ENCODE peak calls at places on chromosome 17, in nine cellular contexts. E is uterus, Z is colonic mucosa, P is neural progenitor cell, M is WERI-Rb-1, K is tibial artery, H is aorta, F is left lung, A is prostate gland. R is an unnamed sample. For H3K36me3, the result is how much of the 10 kb centered on the place peaks cover.

GRCh38 chr17:49873926-49874325 is 26.1 kb upstream of the TAC4 start:
- DNase-seq in F (no peak), M (no peak), A (no peak), E (no peak), P (no peak), H (no peak), K (no peak), Z (no peak), R (no peak)

GRCh38 chr17:19238167-19238505 is 970 bp downstream of the EPN2 start:
- DNase-seq in A (peak), H (peak), E (peak), Z (peak), P (peak), M (peak), K (peak), F (peak), R (peak)

GRCh38 chr17:50817838-50818237 is 17.5 kb upstream of the WFIKKN2 start:
- DNase-seq in Z (no peak), E (no peak), H (no peak), K (no peak), F (no peak), P (no peak), A (no peak), M (no peak), R (no peak)

GRCh38 chr17:37488009-37488604 is 1.6 kb upstream of the DUSP14 start:
- DNase-seq in H (no peak), A (peak), M (peak), E (no peak), K (no peak), Z (no peak), F (no peak), P (peak), R (no peak)

GRCh38 chr17:73609078-73609477 is 35.2 kb downstream of the SDK2 start:
- DNase-seq in A (no peak), Z (no peak), K (no peak), H (no peak), M (no peak), P (no peak), E (no peak), F (no peak), R (no peak)

GRCh38 chr17:34076743-34077631 is 178.1 kb upstream of the CCL2 start:
- DNase-seq in K (no peak), E (no peak), H (no peak), A (no peak), M (no peak), Z (no peak), P (no peak), F (no peak), R (no peak)

GRCh38 chr17:78607061-78607460 is 29.9 kb upstream of the DNAH17 start:
- DNase-seq in M (no peak), K (no peak), Z (no peak), E (no peak), P (peak), H (no peak), A (no peak), F (no peak), R (no peak)

GRCh38 chr17:61799812-61800484 is 63.4 kb downstream of the BRIP1 start:
- DNase-seq in Z (no peak), M (no peak), H (no peak), K (no peak), E (no peak), P (no peak), A (no peak), F (no peak), R (no peak)

GRCh38 chr17:35313875-35314409 is 59.5 kb downstream of the SLFN11 start:
- DNase-seq in K (no peak), P (no peak), E (peak), F (no peak), Z (no peak), A (no peak), H (peak), M (no peak), R (peak)

GRCh38 chr17:7184647-7185046 is 5.5 kb upstream of the ASGR1 start:
- DNase-seq in E (no peak), H (peak), M (no peak), A (no peak), P (no peak), Z (no peak), K (no peak), F (peak), R (no peak)

GRCh38 chr17:29407856-29408255 is 17.7 kb downstream of the TAOK1 start:
- DNase-seq in F (no peak), H (no peak), Z (no peak), E (no peak), M (no peak), K (no peak), P (no peak), A (no peak), R (no peak)
- H3K4me3 ChIP-seq in F (no peak), H (no peak), Z (no peak), E (no peak), M (no peak), K (no peak), P (no peak), A (no peak), R (no peak)

DNA sequence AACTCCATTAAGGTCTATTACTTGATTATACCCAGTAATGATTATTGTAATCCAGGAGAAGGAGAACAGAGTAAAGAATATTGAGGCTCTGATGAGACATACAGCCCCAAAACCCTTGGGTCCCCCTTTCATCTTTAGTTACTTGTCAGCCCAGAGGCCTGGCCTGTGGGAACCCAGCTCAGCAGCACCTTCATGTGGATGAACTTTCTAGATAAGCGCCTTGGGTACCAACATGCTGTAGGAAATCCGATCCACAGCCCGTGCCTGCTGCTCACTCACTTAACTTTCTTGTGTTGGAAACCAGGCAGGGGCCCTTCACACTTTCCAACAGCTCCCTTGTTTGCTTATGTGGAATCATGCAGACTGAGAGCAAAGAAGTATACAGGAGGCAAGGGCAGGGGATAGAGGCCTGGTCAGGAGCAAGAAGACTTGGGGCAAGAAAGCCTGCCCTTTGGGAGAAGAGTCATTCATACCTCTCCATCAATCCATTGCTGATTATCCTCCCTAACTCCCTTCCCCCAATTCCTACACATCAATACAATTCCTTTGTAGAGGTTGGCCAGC is 64.0 kb upstream of the SOX9 start:
- DNase-seq in E (no peak), K (no peak), F (no peak), A (no peak), M (no peak), P (no peak), H (no peak), Z (no peak), R (no peak)
- H3K36me3 ChIP-seq in E (under half), K (under half), F (under half), A (under half), M (under half), P (under half), H (under half), Z (under half), R (under half)

DNA sequence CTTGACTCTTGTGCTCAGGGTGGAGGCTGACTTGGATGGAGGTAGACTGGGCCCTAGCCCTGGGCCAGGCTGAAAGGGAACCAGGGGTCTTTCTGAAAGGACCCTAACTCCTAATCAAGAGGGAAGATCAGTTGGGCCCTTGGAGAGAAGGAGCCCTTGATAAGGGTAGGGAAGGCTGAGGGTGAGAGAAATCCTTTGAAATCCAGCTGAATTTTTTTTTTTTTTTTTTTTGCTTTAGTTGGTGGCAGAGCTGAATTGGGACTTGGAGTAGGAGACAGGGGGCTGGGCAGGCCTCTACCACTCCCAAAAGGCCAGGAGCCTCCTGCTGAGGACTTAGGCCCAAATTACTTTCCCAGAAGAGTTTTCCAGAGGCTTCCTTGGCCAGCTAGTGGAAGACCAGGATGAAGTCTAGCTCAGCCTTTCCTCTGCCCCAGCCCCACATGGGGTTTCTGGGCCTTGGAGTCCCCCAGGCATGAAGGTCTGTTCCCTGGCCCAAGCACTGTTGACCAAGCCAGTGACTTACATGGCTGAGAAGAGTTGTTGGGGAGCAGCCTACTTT is 641 bp upstream of the HOXB3 start:
- DNase-seq in K (no peak), F (no peak), H (no peak), E (no peak), Z (no peak), M (no peak), P (no peak), A (no peak), R (no peak)
- H3K4me3 ChIP-seq in K (no peak), F (no peak), H (no peak), E (no peak), Z (peak), M (no peak), P (no peak), A (no peak), R (peak)

GRCh38 chr17:13014801-13015200 is 3.0 kb downstream of the ELAC2 start:
- DNase-seq in E (no peak), Z (no peak), H (no peak), A (no peak), F (no peak), M (no peak), P (no peak), K (no peak), R (no peak)
- H3K36me3 ChIP-seq in E (under half), Z (under half), H (under half), A (under half), F (under half), M (half or more), P (under half), K (half or more), R (half or more)

GRCh38 chr17:66965801-66966528 is 1.5 kb downstream of the CACNG4 start:
- DNase-seq in M (peak), Z (peak), H (no peak), E (no peak), F (no peak), A (no peak), K (no peak), P (peak), R (no peak)
- H3K4me3 ChIP-seq in M (peak), Z (peak), H (peak), E (peak), F (peak), A (peak), K (peak), P (peak), R (peak)

GRCh38 chr17:80228477-80228876 is 8.2 kb downstream of the SLC26A11 start:
- DNase-seq in H (no peak), F (no peak), Z (no peak), M (no peak), P (no peak), A (no peak), E (no peak), K (no peak), R (no peak)

GRCh38 chr17:80225230-80225629 is 5.0 kb downstream of the SLC26A11 start:
- DNase-seq in F (no peak), P (peak), E (no peak), M (no peak), A (no peak), H (no peak), Z (no peak), K (no peak), R (no peak)

GRCh38 chr17:80229011-80229410 is 8.8 kb downstream of the SLC26A11 start:
- DNase-seq in F (no peak), Z (no peak), E (no peak), P (no peak), H (no peak), K (no peak), A (no peak), M (no peak), R (no peak)

GRCh38 chr17:80227156-80227555 is 6.9 kb downstream of the SLC26A11 start:
- DNase-seq in Z (no peak), F (no peak), H (no peak), K (no peak), P (no peak), A (no peak), E (no peak), M (no peak), R (no peak)

GRCh38 chr17:80227666-80228065 is 7.4 kb downstream of the SLC26A11 start:
- DNase-seq in P (no peak), A (no peak), Z (no peak), F (no peak), M (no peak), E (no peak), H (no peak), K (no peak), R (no peak)
- H3K36me3 ChIP-seq in P (under half), A (under half), Z (under half), F (under half), M (under half), E (under half), H (under half), K (half or more), R (under half)

GRCh38 chr17:2708585-2709172 is 2.9 kb downstream of the CLUH start:
- DNase-seq in P (no peak), H (no peak), E (no peak), K (no peak), M (no peak), A (no peak), Z (no peak), F (no peak), R (peak)

GRCh38 chr17:2707721-2708584 is 3.6 kb downstream of the CLUH start:
- DNase-seq in P (peak), F (no peak), Z (no peak), H (peak), A (no peak), M (peak), E (peak), K (peak), R (peak)

GRCh38 chr17:2710804-2711607 is 558 bp downstream of the CLUH start:
- DNase-seq in P (peak), M (no peak), A (no peak), K (no peak), Z (no peak), F (no peak), H (no peak), E (no peak), R (peak)

GRCh38 chr17:2710075-2710803 is 1.3 kb downstream of the CLUH start:
- DNase-seq in E (no peak), H (no peak), F (no peak), M (no peak), Z (no peak), P (no peak), A (no peak), K (no peak), R (peak)

GRCh38 chr17:2709173-2709661 is 2.3 kb downstream of the CLUH start:
- DNase-seq in F (peak), Z (peak), A (peak), E (no peak), P (no peak), M (no peak), K (no peak), H (no peak), R (peak)
- H3K4me3 ChIP-seq in F (peak), Z (peak), A (no peak), E (no peak), P (no peak), M (no peak), K (peak), H (no peak), R (peak)

GRCh38 chr17:42306385-42306667 is 18.0 kb downstream of the STAT5A start:
- DNase-seq in F (no peak), Z (no peak), P (no peak), E (no peak), H (no peak), M (no peak), A (no peak), K (no peak), R (no peak)
- H3K36me3 ChIP-seq in F (under half), Z (under half), P (under half), E (under half), H (under half), M (under half), A (under half), K (half or more), R (half or more)

DNA sequence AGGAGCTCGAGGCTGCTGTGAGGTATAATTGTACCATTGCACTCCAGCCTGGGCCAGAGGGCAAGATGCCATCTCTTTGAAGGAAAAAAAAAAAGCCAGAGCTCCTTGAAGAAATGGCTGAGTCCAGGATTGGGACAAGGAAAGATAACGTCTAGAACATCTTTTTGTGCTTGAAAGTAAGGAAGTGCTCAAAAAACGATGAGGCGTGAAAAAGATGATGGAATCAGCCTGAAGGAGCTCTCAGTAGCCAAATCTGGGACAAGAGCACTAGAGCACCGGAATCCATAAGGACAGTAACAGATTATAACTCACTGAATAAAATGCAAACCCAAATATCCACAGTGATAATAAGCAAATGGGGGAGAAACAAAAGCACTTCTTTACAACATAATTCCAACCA is 22.1 kb downstream of the EFTUD2 start:
- DNase-seq in M (no peak), F (no peak), K (no peak), P (no peak), A (no peak), Z (no peak), E (no peak), H (no peak), R (no peak)
- H3K4me3 ChIP-seq in M (no peak), F (no peak), K (no peak), P (no peak), A (no peak), Z (no peak), E (no peak), H (no peak), R (no peak)